ENCODE peak calls at places on chromosomes 6 and 20, in nine cellular contexts. One of them, this sample, is unnamed.

GRCh38 chr6:161101517-161101916 is 109.9 kb downstream of the MAP3K4 start:
- DNase-seq in SW480: no peak
- DNase-seq in lung microvascular endothelial cell: peak
- DNase-seq in AG08395: no peak
- DNase-seq in kidney tubule cell: no peak
- DNase-seq in T follicular helper cell: no peak
- DNase-seq in activated T-cell treated with anti-CD3 and anti-CD28 coated beads, Interleukin-2, amount 50 U/mL, for 4 hours: no peak
- DNase-seq in B cell: no peak
- DNase-seq in NCI-H2171: no peak
- DNase-seq in this sample: no peak

GRCh38 chr6:35710241-35710847 is 21.6 kb upstream of the FKBP5 start:
- DNase-seq in SW480: no peak
- DNase-seq in lung microvascular endothelial cell: no peak
- DNase-seq in AG08395: no peak
- DNase-seq in kidney tubule cell: peak
- DNase-seq in T follicular helper cell: no peak
- DNase-seq in activated T-cell treated with anti-CD3 and anti-CD28 coated beads, Interleukin-2, amount 50 U/mL, for 4 hours: no peak
- DNase-seq in B cell: no peak
- DNase-seq in NCI-H2171: no peak
- DNase-seq in this sample: peak

GRCh38 chr6:167093406-167093921 is 29.4 kb upstream of the CCR6 start:
- DNase-seq in SW480: no peak
- DNase-seq in lung microvascular endothelial cell: no peak
- DNase-seq in AG08395: no peak
- DNase-seq in kidney tubule cell: no peak
- DNase-seq in T follicular helper cell: no peak
- DNase-seq in activated T-cell treated with anti-CD3 and anti-CD28 coated beads, Interleukin-2, amount 50 U/mL, for 4 hours: no peak
- DNase-seq in B cell: no peak
- DNase-seq in NCI-H2171: no peak
- DNase-seq in this sample: no peak

GRCh38 chr20:29443819-29444218 is 1813.6 kb upstream of the DEFB115 start:
- DNase-seq in SW480: no peak
- DNase-seq in lung microvascular endothelial cell: no peak
- DNase-seq in AG08395: no peak
- DNase-seq in kidney tubule cell: no peak
- DNase-seq in T follicular helper cell: no peak
- DNase-seq in activated T-cell treated with anti-CD3 and anti-CD28 coated beads, Interleukin-2, amount 50 U/mL, for 4 hours: no peak
- DNase-seq in B cell: no peak
- DNase-seq in NCI-H2171: no peak
- DNase-seq in this sample: no peak

GRCh38 chr6:27474672-27475071 is 1.8 kb upstream of the ZNF184 start:
- DNase-seq in SW480: no peak
- DNase-seq in lung microvascular endothelial cell: no peak
- DNase-seq in AG08395: no peak
- DNase-seq in kidney tubule cell: no peak
- DNase-seq in T follicular helper cell: no peak
- DNase-seq in activated T-cell treated with anti-CD3 and anti-CD28 coated beads, Interleukin-2, amount 50 U/mL, for 4 hours: no peak
- DNase-seq in B cell: no peak
- DNase-seq in NCI-H2171: no peak
- DNase-seq in this sample: no peak

GRCh38 chr6:42279144-42279781 is 61.6 kb upstream of the MRPS10 start:
- DNase-seq in SW480: peak
- DNase-seq in lung microvascular endothelial cell: peak
- DNase-seq in AG08395: peak
- DNase-seq in kidney tubule cell: peak
- DNase-seq in T follicular helper cell: no peak
- DNase-seq in activated T-cell treated with anti-CD3 and anti-CD28 coated beads, Interleukin-2, amount 50 U/mL, for 4 hours: no peak
- DNase-seq in B cell: no peak
- DNase-seq in NCI-H2171: no peak
- DNase-seq in this sample: no peak

GRCh38 chr6:44074383-44075136 is 52.7 kb downstream of the MRPL14 start:
- DNase-seq in SW480: peak
- DNase-seq in lung microvascular endothelial cell: peak
- DNase-seq in AG08395: peak
- DNase-seq in kidney tubule cell: peak
- DNase-seq in T follicular helper cell: peak
- DNase-seq in activated T-cell treated with anti-CD3 and anti-CD28 coated beads, Interleukin-2, amount 50 U/mL, for 4 hours: peak
- DNase-seq in B cell: peak
- DNase-seq in NCI-H2171: no peak
- DNase-seq in this sample: peak

GRCh38 chr6:13559251-13559650 is 15.2 kb upstream of the SIRT5 start:
- DNase-seq in SW480: no peak
- DNase-seq in lung microvascular endothelial cell: no peak
- DNase-seq in AG08395: no peak
- DNase-seq in kidney tubule cell: no peak
- DNase-seq in T follicular helper cell: no peak
- DNase-seq in activated T-cell treated with anti-CD3 and anti-CD28 coated beads, Interleukin-2, amount 50 U/mL, for 4 hours: no peak
- DNase-seq in B cell: no peak
- DNase-seq in NCI-H2171: no peak
- DNase-seq in this sample: no peak

GRCh38 chr20:45341579-45341938 is 6.7 kb downstream of the SDC4 start:
- DNase-seq in SW480: no peak
- DNase-seq in lung microvascular endothelial cell: no peak
- DNase-seq in AG08395: no peak
- DNase-seq in kidney tubule cell: no peak
- DNase-seq in T follicular helper cell: no peak
- DNase-seq in activated T-cell treated with anti-CD3 and anti-CD28 coated beads, Interleukin-2, amount 50 U/mL, for 4 hours: no peak
- DNase-seq in B cell: no peak
- DNase-seq in NCI-H2171: no peak
- DNase-seq in this sample: no peak

GRCh38 chr6:134727068-134727467 is 222.8 kb downstream of the ALDH8A1 start:
- DNase-seq in SW480: no peak
- DNase-seq in lung microvascular endothelial cell: no peak
- DNase-seq in AG08395: no peak
- DNase-seq in kidney tubule cell: no peak
- DNase-seq in T follicular helper cell: no peak
- DNase-seq in activated T-cell treated with anti-CD3 and anti-CD28 coated beads, Interleukin-2, amount 50 U/mL, for 4 hours: no peak
- DNase-seq in B cell: no peak
- DNase-seq in NCI-H2171: no peak
- DNase-seq in this sample: no peak

GRCh38 chr6:133205304-133205703 is 35.9 kb upstream of the EYA4 start:
- DNase-seq in SW480: no peak
- DNase-seq in lung microvascular endothelial cell: no peak
- DNase-seq in AG08395: no peak
- DNase-seq in kidney tubule cell: no peak
- DNase-seq in T follicular helper cell: no peak
- DNase-seq in activated T-cell treated with anti-CD3 and anti-CD28 coated beads, Interleukin-2, amount 50 U/mL, for 4 hours: no peak
- DNase-seq in B cell: no peak
- DNase-seq in NCI-H2171: no peak
- DNase-seq in this sample: no peak